ENCODE peak calls at places on chromosomes 4 and X, in four cellular contexts. One of them, this sample, is unnamed. For H3K36me3, the result is how much of the 10 kb centered on the place peaks cover.

GRCh38 chr4:138216272-138216867 is 25.8 kb downstream of the SLC7A11 start:
- DNase-seq in effector memory CD4-positive, alpha-beta T cell: no peak
- DNase-seq in astrocyte: no peak
- DNase-seq in SJSA1: no peak
- DNase-seq in this sample: no peak

GRCh38 chr4:66160606-66161005 is 490.3 kb upstream of the EPHA5 start:
- DNase-seq in effector memory CD4-positive, alpha-beta T cell: no peak
- DNase-seq in astrocyte: peak
- DNase-seq in SJSA1: no peak
- DNase-seq in this sample: peak

GRCh38 chrX:39941332-39941920 is 156.3 kb downstream of the BCOR start:
- DNase-seq in astrocyte: peak
- DNase-seq in effector memory CD4-positive, alpha-beta T cell: no peak
- DNase-seq in SJSA1: peak
- DNase-seq in this sample: no peak

GRCh38 chr4:148445071-148445902 is 3.1 kb upstream of the NR3C2 start:
- DNase-seq in effector memory CD4-positive, alpha-beta T cell: peak
- DNase-seq in astrocyte: no peak
- DNase-seq in SJSA1: no peak
- DNase-seq in this sample: no peak

GRCh38 chrX:68072016-68072415 is 361.3 kb downstream of the OPHN1 start:
- DNase-seq in SJSA1: no peak
- DNase-seq in effector memory CD4-positive, alpha-beta T cell: no peak
- DNase-seq in astrocyte: no peak
- DNase-seq in this sample: no peak

GRCh38 chrX:46737462-46737861 is 21.5 kb downstream of the SLC9A7 start:
- DNase-seq in effector memory CD4-positive, alpha-beta T cell: no peak
- DNase-seq in SJSA1: no peak
- DNase-seq in astrocyte: peak
- DNase-seq in this sample: no peak

GRCh38 chrX:349196-349595 is 30.6 kb upstream of the GTPBP6 start:
- DNase-seq in effector memory CD4-positive, alpha-beta T cell: no peak
- DNase-seq in SJSA1: no peak
- DNase-seq in astrocyte: no peak
- DNase-seq in this sample: no peak

GRCh38 chr4:87034527-87034926 is 99.7 kb downstream of the AFF1 start:
- DNase-seq in astrocyte: no peak
- DNase-seq in SJSA1: no peak
- DNase-seq in effector memory CD4-positive, alpha-beta T cell: no peak
- DNase-seq in this sample: no peak

GRCh38 chr4:7333801-7334421 is 100.8 kb downstream of the PSAPL1 start:
- DNase-seq in SJSA1: no peak
- DNase-seq in effector memory CD4-positive, alpha-beta T cell: no peak
- DNase-seq in astrocyte: no peak
- DNase-seq in this sample: peak

GRCh38 chr4:82599336-82599735 is 37.5 kb upstream of the TMEM150C start:
- DNase-seq in astrocyte: no peak
- DNase-seq in SJSA1: no peak
- DNase-seq in effector memory CD4-positive, alpha-beta T cell: no peak
- DNase-seq in this sample: no peak

GRCh38 chrX:13432776-13433605 is 113.1 kb upstream of the ATXN3L start:
- DNase-seq in effector memory CD4-positive, alpha-beta T cell: no peak
- DNase-seq in astrocyte: peak
- DNase-seq in SJSA1: peak
- DNase-seq in this sample: peak

GRCh38 chr4:143667461-143667860 is 33.0 kb downstream of the FREM3 start:
- DNase-seq in effector memory CD4-positive, alpha-beta T cell: no peak
- DNase-seq in astrocyte: peak
- DNase-seq in SJSA1: no peak
- DNase-seq in this sample: peak

GRCh38 chrX:115531818-115532403 is 29.1 kb upstream of the PLS3 start:
- DNase-seq in effector memory CD4-positive, alpha-beta T cell: no peak
- DNase-seq in astrocyte: peak
- DNase-seq in SJSA1: no peak
- DNase-seq in this sample: peak

GRCh38 chr4:162683659-162684370 is 482.9 kb downstream of the NAF1 start:
- DNase-seq in SJSA1: peak
- DNase-seq in effector memory CD4-positive, alpha-beta T cell: no peak
- DNase-seq in astrocyte: peak
- DNase-seq in this sample: peak

GRCh38 chr4:105637409-105638258 is 70.9 kb downstream of the INTS12 start:
- DNase-seq in astrocyte: peak
- DNase-seq in effector memory CD4-positive, alpha-beta T cell: no peak
- DNase-seq in SJSA1: no peak
- DNase-seq in this sample: no peak

GRCh38 chr4:41939016-41939623 is 3.9 kb downstream of the TMEM33 start:
- DNase-seq in effector memory CD4-positive, alpha-beta T cell: no peak
- DNase-seq in astrocyte: no peak
- DNase-seq in SJSA1: no peak
- DNase-seq in this sample: no peak
- H3K36me3 ChIP-seq in effector memory CD4-positive, alpha-beta T cell: under half
- H3K36me3 ChIP-seq in astrocyte: under half
- H3K36me3 ChIP-seq in SJSA1: under half
- H3K36me3 ChIP-seq in this sample: under half

GRCh38 chr4:62460329-62460728 is 1260.2 kb downstream of the ADGRL3 start:
- DNase-seq in astrocyte: no peak
- DNase-seq in SJSA1: no peak
- DNase-seq in effector memory CD4-positive, alpha-beta T cell: no peak
- DNase-seq in this sample: no peak
- H3K4me3 ChIP-seq in astrocyte: no peak
- H3K4me3 ChIP-seq in SJSA1: no peak
- H3K4me3 ChIP-seq in effector memory CD4-positive, alpha-beta T cell: no peak
- H3K4me3 ChIP-seq in this sample: no peak

DNA sequence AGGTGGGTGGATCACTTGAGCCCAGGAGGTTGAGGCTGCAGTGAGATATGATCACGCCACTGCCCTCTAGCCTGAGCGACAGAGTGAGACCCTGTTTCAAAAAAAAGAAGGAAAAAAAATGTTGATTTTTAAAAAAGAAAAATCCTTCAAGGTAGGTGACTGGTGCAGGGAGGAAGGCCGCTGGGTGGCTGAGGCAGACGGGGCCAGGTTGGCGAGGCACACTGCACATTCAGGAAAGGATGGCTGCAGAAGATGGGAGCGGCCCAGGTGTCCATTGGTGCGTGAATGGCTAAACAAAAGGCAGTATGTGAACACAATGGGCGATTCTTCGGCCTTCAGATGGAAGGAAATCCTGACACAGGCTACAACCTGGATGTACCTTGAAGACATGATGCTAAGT is 30.4 kb downstream of the DCTD start:
- DNase-seq in astrocyte: no peak
- DNase-seq in effector memory CD4-positive, alpha-beta T cell: no peak
- DNase-seq in SJSA1: no peak
- DNase-seq in this sample: no peak
- H3K36me3 ChIP-seq in astrocyte: under half
- H3K36me3 ChIP-seq in effector memory CD4-positive, alpha-beta T cell: half or more
- H3K36me3 ChIP-seq in SJSA1: half or more
- H3K36me3 ChIP-seq in this sample: under half

DNA sequence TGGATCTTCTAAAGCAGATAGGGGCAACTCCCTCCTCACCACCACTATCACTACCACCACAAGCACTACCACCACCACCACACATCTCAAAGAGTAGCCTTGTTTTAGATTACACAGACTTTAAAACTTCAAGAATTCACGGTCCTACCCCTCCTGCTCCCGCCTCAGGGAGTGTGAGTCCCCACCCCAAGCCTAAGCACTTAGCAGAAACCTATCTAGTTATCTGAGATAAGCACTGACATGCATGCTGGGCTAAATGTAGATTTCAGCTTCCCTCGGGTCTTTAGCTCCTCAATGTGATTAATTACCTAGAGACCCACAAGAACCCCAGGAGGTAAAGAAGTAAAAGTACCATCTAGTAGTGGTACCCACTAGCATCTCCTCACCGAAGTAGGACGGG is 775 bp downstream of the AMOT start:
- DNase-seq in effector memory CD4-positive, alpha-beta T cell: no peak
- DNase-seq in SJSA1: no peak
- DNase-seq in astrocyte: no peak
- DNase-seq in this sample: no peak
- H3K4me3 ChIP-seq in effector memory CD4-positive, alpha-beta T cell: peak
- H3K4me3 ChIP-seq in SJSA1: peak
- H3K4me3 ChIP-seq in astrocyte: peak
- H3K4me3 ChIP-seq in this sample: peak

GRCh38 chr4:159355456-159355855 is 252.6 kb downstream of the RAPGEF2 start:
- DNase-seq in SJSA1: no peak
- DNase-seq in effector memory CD4-positive, alpha-beta T cell: no peak
- DNase-seq in astrocyte: no peak
- DNase-seq in this sample: no peak
- H3K36me3 ChIP-seq in SJSA1: half or more
- H3K36me3 ChIP-seq in effector memory CD4-positive, alpha-beta T cell: under half
- H3K36me3 ChIP-seq in astrocyte: under half
- H3K36me3 ChIP-seq in this sample: under half

DNA sequence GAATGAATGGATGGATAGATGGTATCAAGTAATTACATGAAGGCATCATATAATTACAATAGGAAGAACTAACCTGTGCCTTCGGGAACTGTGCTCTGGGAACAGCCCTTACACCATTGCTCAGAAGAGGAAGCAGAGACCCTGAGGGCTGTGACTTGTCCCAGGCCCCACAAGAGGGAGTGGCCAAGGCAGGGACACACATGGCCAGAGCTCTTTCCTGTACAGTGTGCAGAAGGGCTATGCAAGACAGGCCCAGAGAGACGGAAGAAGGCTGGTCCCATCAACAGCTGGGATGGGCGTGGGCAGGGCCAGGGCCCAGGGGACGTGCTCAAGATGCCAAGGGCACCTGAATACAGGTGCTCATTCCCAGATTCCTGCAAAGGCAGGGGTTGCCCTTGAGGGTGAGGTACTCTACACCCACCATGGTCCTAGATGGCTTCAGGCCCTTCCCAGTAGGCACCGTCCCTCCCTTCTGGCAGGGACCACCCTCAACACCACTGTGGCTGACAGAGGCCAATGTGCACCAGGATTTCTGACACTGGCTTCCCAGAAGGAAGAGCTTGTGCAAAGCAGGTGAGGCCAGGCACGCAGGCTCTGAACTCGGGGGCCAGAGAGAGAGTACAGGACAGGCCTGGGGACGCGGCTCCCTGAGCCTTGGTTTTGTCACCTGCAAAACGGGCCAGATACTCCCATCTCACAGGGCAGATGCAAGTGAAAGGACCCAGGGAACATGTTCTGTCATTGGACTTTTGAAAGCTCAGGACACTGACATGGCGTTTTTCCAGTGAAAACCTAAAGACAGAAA is 1.7 kb downstream of the EVC2 start:
- DNase-seq in SJSA1: no peak
- DNase-seq in effector memory CD4-positive, alpha-beta T cell: no peak
- DNase-seq in astrocyte: no peak
- DNase-seq in this sample: no peak
- H3K4me3 ChIP-seq in SJSA1: no peak
- H3K4me3 ChIP-seq in effector memory CD4-positive, alpha-beta T cell: no peak
- H3K4me3 ChIP-seq in astrocyte: no peak
- H3K4me3 ChIP-seq in this sample: no peak

GRCh38 chr4:2827874-2828751 is 15.5 kb upstream of the ADD1 start:
- DNase-seq in SJSA1: no peak
- DNase-seq in effector memory CD4-positive, alpha-beta T cell: no peak
- DNase-seq in astrocyte: no peak
- DNase-seq in this sample: no peak
- H3K36me3 ChIP-seq in SJSA1: under half
- H3K36me3 ChIP-seq in effector memory CD4-positive, alpha-beta T cell: half or more
- H3K36me3 ChIP-seq in astrocyte: under half
- H3K36me3 ChIP-seq in this sample: under half

DNA sequence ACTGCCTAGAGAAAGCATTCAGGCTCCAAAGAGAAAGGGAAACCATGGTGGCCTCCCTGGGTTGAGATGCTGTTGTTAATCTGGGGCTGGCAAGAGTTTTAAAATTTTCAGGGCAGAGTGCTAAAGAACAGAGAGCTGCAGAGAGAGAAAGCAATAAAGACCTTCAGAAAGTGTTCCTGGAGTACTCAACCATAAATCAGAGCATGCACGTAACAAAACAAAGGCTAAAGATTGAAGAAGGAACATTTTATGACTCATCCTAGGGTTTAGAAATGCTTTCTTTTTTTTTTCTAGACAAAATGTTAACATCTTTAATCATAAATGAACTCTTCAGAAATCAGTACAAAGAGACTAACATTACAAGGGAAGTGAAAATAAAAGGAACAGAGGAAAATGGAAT is 562.3 kb upstream of the NDST4 start:
- DNase-seq in SJSA1: no peak
- DNase-seq in astrocyte: peak
- DNase-seq in effector memory CD4-positive, alpha-beta T cell: no peak
- DNase-seq in this sample: no peak
- H3K4me3 ChIP-seq in SJSA1: no peak
- H3K4me3 ChIP-seq in astrocyte: no peak
- H3K4me3 ChIP-seq in effector memory CD4-positive, alpha-beta T cell: no peak
- H3K4me3 ChIP-seq in this sample: no peak

DNA sequence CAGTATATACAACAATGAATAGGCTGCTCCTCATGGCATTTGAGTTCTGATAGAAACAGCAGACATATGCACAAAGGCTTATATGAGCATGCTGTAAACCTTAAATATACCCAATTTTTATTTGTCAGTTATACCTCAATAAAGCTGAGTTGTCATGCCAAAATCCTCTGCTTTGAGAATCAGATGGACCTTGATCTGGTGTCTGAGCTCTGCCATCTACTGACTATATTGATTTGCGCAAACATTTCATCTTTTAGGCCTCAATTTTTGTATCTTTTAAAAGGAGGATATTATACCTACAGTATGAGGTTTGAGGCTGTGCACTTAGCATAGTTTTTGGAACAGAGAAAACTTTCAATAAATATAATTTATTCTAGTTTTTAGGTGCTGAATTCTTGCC is 85.2 kb downstream of the PRRG1 start:
- DNase-seq in effector memory CD4-positive, alpha-beta T cell: no peak
- DNase-seq in astrocyte: no peak
- DNase-seq in SJSA1: no peak
- DNase-seq in this sample: no peak
- H3K36me3 ChIP-seq in effector memory CD4-positive, alpha-beta T cell: under half
- H3K36me3 ChIP-seq in astrocyte: under half
- H3K36me3 ChIP-seq in SJSA1: under half
- H3K36me3 ChIP-seq in this sample: under half